ENCODE peak calls at places on chromosomes 6 and 20, in nine cellular contexts. Z is cardiac muscle cell; A is tibial nerve; P is MM.1S; T is IMR-90; C is adrenal gland; R is ovary; U is hepatocyte; I is CD8-positive, alpha-beta memory T cell. M is an unnamed sample.
A peak's percentile ranks its signal among the peaks of the same experiment; 100 is the strongest.

GRCh38 chr20:57450419-57450818 is 59.2 kb downstream of the RBM38 start:
- DNase-seq in I (no peak), U (no peak), T (peak; percentile 13), P (peak; percentile 77), A (peak; percentile 25), R (no peak), Z (no peak), C (peak; percentile 29), M (no peak)

GRCh38 chr6:126773122-126773805 is 345.2 kb upstream of the RSPO3 start:
- DNase-seq in P (no peak), T (no peak), I (no peak), Z (peak; percentile 37), R (no peak), U (no peak), C (no peak), A (peak; percentile 5), M (no peak)

GRCh38 chr20:47790032-47790965 is 5.0 kb upstream of the SULF2 start:
- DNase-seq in Z (no peak), A (no peak), C (no peak), T (peak; percentile 70), P (no peak), I (no peak), U (peak; percentile 37), R (no peak), M (no peak)

GRCh38 chr6:121999458-122000065 is 399.9 kb upstream of the HSF2 start:
- DNase-seq in T (no peak), U (no peak), Z (no peak), C (no peak), A (no peak), I (no peak), R (no peak), P (no peak), M (no peak)

GRCh38 chr6:119454694-119455093 is 105.1 kb upstream of the MAN1A1 start:
- DNase-seq in C (peak; percentile 17), R (no peak), U (no peak), T (no peak), Z (no peak), P (no peak), A (no peak), I (no peak), M (no peak)

GRCh38 chr6:158039571-158040050 is 57.9 kb downstream of the SYNJ2 start:
- DNase-seq in P (no peak), I (no peak), Z (no peak), C (no peak), U (no peak), R (no peak), A (no peak), T (peak; percentile 52), M (no peak)

GRCh38 chr6:32617751-32618150 is 19.5 kb upstream of the HLA-DQA1 start:
- DNase-seq in C (no peak), R (no peak), U (no peak), T (no peak), Z (no peak), A (no peak), P (no peak), I (no peak), M (no peak)

GRCh38 chr6:46010270-46010669 is 5.4 kb downstream of the CLIC5 start:
- DNase-seq in I (no peak), T (no peak), A (no peak), R (no peak), P (no peak), U (no peak), C (no peak), Z (no peak), M (no peak)

GRCh38 chr6:110612298-110612697 is 135.9 kb upstream of the SLC22A16 start:
- DNase-seq in Z (no peak), R (no peak), I (no peak), A (no peak), P (no peak), C (no peak), T (no peak), U (no peak), M (no peak)

GRCh38 chr20:57439432-57439831 is 48.2 kb downstream of the RBM38 start:
- DNase-seq in C (peak; percentile 33), A (no peak), I (no peak), U (no peak), R (no peak), P (no peak), Z (no peak), T (no peak), M (no peak)

GRCh38 chr6:11207199-11207968 is 25.1 kb downstream of the NEDD9 start:
- DNase-seq in P (no peak), Z (no peak), R (no peak), C (peak; percentile 56), I (no peak), T (peak; percentile 100), U (peak; percentile 86), A (peak; percentile 74), M (peak; percentile 82)

GRCh38 chr6:40477246-40478126 is 109.7 kb downstream of the LRFN2 start:
- DNase-seq in R (no peak), T (no peak), I (peak; percentile 51), C (no peak), A (no peak), Z (peak; percentile 25), P (no peak), U (peak; percentile 48), M (peak; percentile 31)

GRCh38 chr6:85126448-85127178 is 323.3 kb upstream of the NT5E start:
- DNase-seq in R (no peak), A (peak; percentile 34), T (peak; percentile 2), U (peak; percentile 66), I (no peak), C (peak; percentile 22), P (peak; percentile 24), Z (peak; percentile 68), M (peak; percentile 92)

GRCh38 chr6:53062369-53062639 is 2.9 kb upstream of the FBXO9 start:
- DNase-seq in Z (no peak), P (no peak), A (no peak), R (no peak), U (no peak), T (no peak), C (no peak), I (no peak), M (no peak)
- H3K27ac ChIP-seq in Z (no peak overlapping the region), P (no peak overlapping the region), A (peak overlapping the region; percentile 79), R (no peak overlapping the region), U (peak overlapping the region; percentile 98), T (no peak overlapping the region), C (peak overlapping the region; percentile 84), I (no peak overlapping the region), M (no peak overlapping the region)

GRCh38 chr20:383889-384288 is 3.3 kb downstream of the TRIB3 start:
- DNase-seq in A (no peak), R (no peak), Z (no peak), C (no peak), T (no peak), I (no peak), U (no peak), P (no peak), M (no peak)

GRCh38 chr20:381581-382290 is 1.2 kb downstream of the TRIB3 start:
- DNase-seq in R (peak; percentile 66), T (peak; percentile 66), P (peak; percentile 93), I (peak; percentile 65), C (peak; percentile 85), U (peak; percentile 83), A (peak; percentile 32), Z (peak; percentile 51), M (peak; percentile 59)

GRCh38 chr20:384723-385122 is 4.2 kb downstream of the TRIB3 start:
- DNase-seq in A (no peak), U (no peak), R (no peak), C (no peak), Z (no peak), P (no peak), I (no peak), T (no peak), M (no peak)

GRCh38 chr20:380763-381580 is 412 bp downstream of the TRIB3 start:
- DNase-seq in A (no peak), Z (peak; percentile 48), U (peak; percentile 88), T (peak; percentile 57), R (peak; percentile 43), P (peak; percentile 69), I (peak; percentile 38), C (peak; percentile 47), M (peak; percentile 64)

DNA sequence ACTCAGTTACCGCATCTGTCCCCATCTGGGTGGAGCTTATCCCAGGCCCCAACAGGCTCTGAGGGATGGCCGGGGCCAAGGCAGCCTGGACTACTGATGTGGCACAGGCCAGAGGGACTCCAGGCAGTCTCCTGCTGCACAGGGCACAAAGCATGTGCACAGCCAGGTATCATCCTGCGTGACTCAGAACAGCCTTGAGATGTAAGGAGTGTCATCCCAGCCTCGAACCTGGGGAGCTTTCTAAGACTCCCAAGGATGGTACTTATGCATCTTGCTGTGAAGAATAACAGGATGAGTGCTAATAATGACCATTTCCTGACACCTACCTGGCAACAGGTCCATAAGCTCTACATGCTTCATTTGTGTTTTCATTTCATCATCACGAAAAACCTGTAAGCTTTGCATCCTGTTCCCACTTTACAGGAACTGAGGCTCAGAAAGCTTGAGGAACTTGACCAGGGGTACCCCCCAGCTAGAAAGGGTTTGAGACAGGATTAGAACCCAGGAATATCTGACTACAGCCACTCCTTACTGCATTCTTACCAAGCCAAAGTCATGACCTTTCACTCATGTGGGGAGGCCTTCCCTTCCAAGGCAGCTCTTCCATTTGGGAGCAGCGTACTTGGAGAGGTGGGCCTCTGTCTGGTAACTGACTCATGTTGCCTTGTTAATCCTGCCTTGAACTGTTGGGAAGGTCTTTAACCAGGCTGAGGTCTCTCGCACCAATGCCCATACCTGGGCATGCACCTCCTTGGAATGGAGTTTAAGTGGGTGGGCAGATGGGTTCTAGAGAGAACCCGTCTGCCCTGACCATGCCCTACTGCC is 1.9 kb downstream of the TRIB3 start:
- DNase-seq in P (no peak), R (no peak), T (no peak), I (no peak), C (no peak), U (no peak), Z (no peak), A (no peak), M (no peak)
- H3K4me1 ChIP-seq in P (peaks cover 13% of the 10 kb centered on the region), R (peaks cover 7% of the 10 kb centered on the region), T (peaks cover 5% of the 10 kb centered on the region), I (peaks cover 5% of the 10 kb centered on the region), C (peaks cover 5% of the 10 kb centered on the region), U (peaks cover 7% of the 10 kb centered on the region), Z (no peaks in the 10 kb centered on the region), A (no peaks in the 10 kb centered on the region), M (peaks cover 9% of the 10 kb centered on the region)

DNA sequence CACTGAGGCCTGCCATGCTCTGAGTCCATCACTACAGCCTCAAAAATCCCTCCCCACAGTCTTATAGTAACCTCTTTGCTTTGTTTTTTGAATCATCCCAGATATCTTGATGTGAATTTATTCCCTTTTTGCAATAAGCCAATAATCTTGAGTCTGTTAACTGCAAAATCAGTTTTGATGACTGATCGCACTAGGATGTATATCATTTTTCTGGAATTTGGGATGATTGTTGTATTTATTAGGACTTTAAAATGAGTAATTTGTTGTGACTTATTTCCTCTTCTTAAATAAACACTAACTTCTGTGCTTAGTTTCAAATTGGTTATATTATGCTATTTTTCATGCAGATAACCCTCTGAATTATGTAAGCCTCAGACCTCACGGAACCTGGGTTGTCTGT is 5.6 kb downstream of the CST4 start:
- DNase-seq in C (no peak), T (no peak), R (no peak), A (no peak), I (no peak), Z (no peak), U (no peak), P (no peak), M (no peak)
- H3K36me3 ChIP-seq in C (no peaks in the 10 kb centered on the region), T (no peaks in the 10 kb centered on the region), R (no peaks in the 10 kb centered on the region), A (no peaks in the 10 kb centered on the region), I (no peaks in the 10 kb centered on the region), Z (no peaks in the 10 kb centered on the region), U (no peaks in the 10 kb centered on the region), P (no peaks in the 10 kb centered on the region), M (no peaks in the 10 kb centered on the region)

DNA sequence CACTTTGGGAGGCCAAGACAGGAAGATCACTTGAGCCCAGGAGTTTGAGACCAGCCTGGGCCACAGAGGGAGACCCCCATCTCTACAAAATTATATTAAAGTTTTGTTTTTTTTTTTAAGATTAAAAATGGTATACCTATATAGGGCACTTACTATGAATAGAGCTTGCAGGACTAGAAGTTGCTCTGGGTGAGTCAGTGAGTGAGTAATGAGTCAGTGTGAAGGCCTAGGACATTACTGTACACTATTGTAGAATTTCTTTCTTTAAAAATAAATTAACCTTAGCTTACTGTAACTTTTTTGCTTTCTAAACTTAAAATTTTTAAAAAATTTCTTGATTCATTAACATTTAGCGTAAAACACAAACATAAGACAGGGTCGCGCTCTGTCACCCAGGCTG is 29.7 kb downstream of the STK35 start:
- DNase-seq in I (no peak), C (peak; percentile 44), P (no peak), Z (no peak), U (no peak), R (no peak), A (no peak), T (peak; percentile 86), M (no peak)
- H3K27ac ChIP-seq in I (no peak overlapping the region), C (peak overlapping the region; percentile 68), P (no peak overlapping the region), Z (no peak overlapping the region), U (no peak overlapping the region), R (no peak overlapping the region), A (no peak overlapping the region), T (peak overlapping the region; percentile 95), M (peak overlapping the region; percentile 58)

M was measured in SJSA1.